ENCODE peak calls at places on chromosomes 5 and 9, in seven cellular contexts. Y is upper lobe of right lung, B is kidney tubule cell, G is AG08395, J is stomach, I is ureter, D is kidney epithelial cell. N is an unnamed sample.

GRCh38 chr5:102561894-102562760 is 63.3 kb upstream of the SLCO6A1 start:
- DNase-seq in Y (peak), B (peak), G (no peak), J (no peak), I (no peak), D (no peak), N (no peak)

GRCh38 chr9:74771262-74771585 is 116.5 kb downstream of the TRPM6 start:
- DNase-seq in Y (no peak), B (no peak), G (no peak), J (no peak), I (no peak), D (no peak), N (no peak)

GRCh38 chr9:33676746-33677505 is 118.4 kb upstream of the PRSS3 start:
- DNase-seq in Y (peak), B (no peak), G (peak), J (peak), I (peak), D (no peak), N (no peak)

GRCh38 chr5:150162142-150162513 is 4.5 kb upstream of the CDX1 start:
- DNase-seq in Y (no peak), B (no peak), G (no peak), J (no peak), I (no peak), D (no peak), N (no peak)

GRCh38 chr5:131280417-131280816 is 16.6 kb downstream of the CDC42SE2 start:
- DNase-seq in Y (no peak), B (no peak), G (no peak), J (no peak), I (no peak), D (no peak), N (no peak)

GRCh38 chr5:179373101-179373934 is 28.1 kb upstream of the ADAMTS2 start:
- DNase-seq in Y (no peak), B (no peak), G (no peak), J (no peak), I (peak), D (no peak), N (no peak)

GRCh38 chr5:103866169-103866568 is 303.6 kb upstream of the NUDT12 start:
- DNase-seq in Y (no peak), B (no peak), G (no peak), J (no peak), I (no peak), D (no peak), N (no peak)

GRCh38 chr9:70911791-70912190 is 209.6 kb downstream of the TRPM3 start:
- DNase-seq in Y (no peak), B (no peak), G (no peak), J (no peak), I (no peak), D (no peak), N (no peak)

GRCh38 chr9:36748322-36748899 is 175.7 kb downstream of the MELK start:
- DNase-seq in Y (no peak), B (peak), G (peak), J (peak), I (no peak), D (no peak), N (peak)

GRCh38 chr9:87678650-87679355 is 47.1 kb upstream of the CTSL start:
- DNase-seq in Y (no peak), B (peak), G (peak), J (peak), I (peak), D (peak), N (peak)

GRCh38 chr9:124757589-124757988 is 13.5 kb downstream of the NR6A1 start:
- DNase-seq in Y (no peak), B (no peak), G (no peak), J (no peak), I (no peak), D (no peak), N (no peak)

GRCh38 chr9:17578911-17579793 is at the start of gene SH3GL2:
- DNase-seq in Y (peak), B (peak), G (no peak), J (peak), I (no peak), D (peak), N (no peak)

GRCh38 chr9:123434619-123435240 is 78.7 kb downstream of the CRB2 start:
- DNase-seq in Y (peak), B (no peak), G (peak), J (no peak), I (no peak), D (no peak), N (no peak)

GRCh38 chr9:127185931-127186781 is 63.7 kb upstream of the ANGPTL2 start:
- DNase-seq in Y (peak), B (no peak), G (peak), J (peak), I (peak), D (no peak), N (no peak)

GRCh38 chr5:147063971-147064370 is 170.9 kb upstream of the STK32A start:
- DNase-seq in Y (no peak), B (no peak), G (no peak), J (no peak), I (no peak), D (no peak), N (no peak)

GRCh38 chr5:56025303-56025885 is 30.6 kb upstream of the IL6ST start:
- DNase-seq in Y (no peak), B (peak), G (peak), J (no peak), I (no peak), D (no peak), N (peak)

N was measured in kidney glomerular epithelial cell.